ENCODE peak calls at places on chromosomes 2 and 18, in seven cellular contexts. H, S, T, W, U, A and G are unnamed samples.
A peak's percentile ranks its signal among the peaks of the same experiment; 100 is the strongest.

GRCh38 chr2:140597836-140598235 is 1533.0 kb downstream of the LRP1B start:
- DNase-seq in W (no peak), T (no peak), A (no peak), H (no peak), S (no peak), U (no peak), G (no peak)

GRCh38 chr2:62196278-62196901 is 475 bp downstream of the B3GNT2 start:
- DNase-seq in A (peak; percentile 56), U (peak; percentile 57), T (no peak), H (peak; percentile 56), W (peak; percentile 26), S (peak; percentile 61), G (peak; percentile 32)

GRCh38 chr18:39274535-39274934 is 1708.9 kb upstream of the CELF4 start:
- DNase-seq in A (no peak), S (no peak), U (no peak), W (no peak), H (no peak), T (no peak), G (no peak)

GRCh38 chr18:42092848-42093247 is 137.8 kb downstream of the PIK3C3 start:
- DNase-seq in A (no peak), U (no peak), W (no peak), S (no peak), H (no peak), T (no peak), G (no peak)

GRCh38 chr18:76476665-76477561 is 18.1 kb downstream of the ZNF516 start:
- DNase-seq in S (no peak), U (no peak), H (no peak), W (no peak), T (no peak), A (no peak), G (peak; percentile 48)

GRCh38 chr2:55839182-55839819 is 84.3 kb downstream of the EFEMP1 start:
- DNase-seq in U (no peak), T (no peak), A (no peak), H (no peak), W (no peak), S (no peak), G (no peak)

GRCh38 chr2:164754157-164755093 is 87.2 kb downstream of the COBLL1 start:
- DNase-seq in U (no peak), A (no peak), T (no peak), W (peak; percentile 88), H (no peak), S (peak; percentile 44), G (no peak)

GRCh38 chr2:190716176-190716807 is 67.4 kb downstream of the NAB1 start:
- DNase-seq in W (no peak), H (no peak), A (no peak), U (no peak), T (no peak), S (no peak), G (no peak)

GRCh38 chr18:9517869-9518268 is 42.6 kb downstream of the RALBP1 start:
- DNase-seq in H (no peak), W (no peak), A (no peak), T (no peak), U (no peak), S (no peak), G (no peak)